ENCODE peak calls at places on chromosomes 11 and 22, in nine cellular contexts. L is CD8-positive, alpha-beta memory T cell; A is lung; D is IMR-90; T is breast epithelium; Z is coronary artery; B is fibroblast of lung; Q is tibial nerve; E is gastrocnemius medialis. F is an unnamed sample.

GRCh38 chr22:46653596-46653995 is 33.4 kb downstream of the GRAMD4 start:
- DNase-seq in L (no peak), A (no peak), D (no peak), T (no peak), Z (no peak), B (no peak), Q (no peak), E (no peak), F (no peak)

GRCh38 chr11:62015615-62016014 is 48.2 kb upstream of the FTH1 start:
- DNase-seq in L (no peak), A (no peak), D (no peak), T (no peak), Z (no peak), B (no peak), Q (no peak), E (no peak), F (no peak)

GRCh38 chr22:35102663-35103062 is 36.7 kb downstream of the ISX start:
- DNase-seq in L (no peak), A (peak; percentile 35), D (peak; percentile 2), T (no peak), Z (no peak), B (peak; percentile 1), Q (no peak), E (no peak), F (peak; percentile 20)

GRCh38 chr11:108916290-108916689 is 251.4 kb downstream of the DDX10 start:
- DNase-seq in L (no peak), A (no peak), D (peak; percentile 59), T (no peak), Z (no peak), B (peak; percentile 65), Q (no peak), E (no peak), F (no peak)

GRCh38 chr22:26648761-26649363 is 8.5 kb upstream of the MIAT start:
- DNase-seq in L (no peak), A (no peak), D (no peak), T (no peak), Z (no peak), B (no peak), Q (no peak), E (no peak), F (no peak)

GRCh38 chr22:48104102-48104738 is 1341.8 kb downstream of the TBC1D22A start:
- DNase-seq in L (no peak), A (no peak), D (no peak), T (no peak), Z (peak; percentile 53), B (no peak), Q (no peak), E (no peak), F (no peak)

GRCh38 chr11:73141309-73142127 is 600 bp downstream of the FCHSD2 start:
- DNase-seq in L (peak; percentile 52), A (peak; percentile 71), D (peak; percentile 69), T (peak; percentile 60), Z (peak; percentile 89), B (peak; percentile 77), Q (peak; percentile 36), E (peak; percentile 60), F (no peak)

GRCh38 chr11:86459002-86459385 is 84.3 kb downstream of the CCDC81 start:
- DNase-seq in L (no peak), A (no peak), D (peak; percentile 60), T (no peak), Z (no peak), B (peak; percentile 65), Q (no peak), E (no peak), F (no peak)

GRCh38 chr11:122202161-122202950 is 86.3 kb upstream of the BLID start:
- DNase-seq in L (no peak), A (no peak), D (peak; percentile 83), T (no peak), Z (no peak), B (peak; percentile 95), Q (no peak), E (no peak), F (no peak)

GRCh38 chr11:123055132-123055924 is 6.6 kb downstream of the HSPA8 start:
- DNase-seq in L (no peak), A (no peak), D (no peak), T (no peak), Z (no peak), B (no peak), Q (no peak), E (no peak), F (no peak)

GRCh38 chr11:104534268-104534667 is 364.0 kb downstream of the CASP12 start:
- DNase-seq in L (no peak), A (no peak), D (peak; percentile 89), T (no peak), Z (no peak), B (peak; percentile 71), Q (no peak), E (no peak), F (no peak)

GRCh38 chr11:46352063-46352841 is 5.0 kb downstream of the DGKZ start:
- DNase-seq in L (peak; percentile 74), A (no peak), D (no peak), T (no peak), Z (no peak), B (no peak), Q (no peak), E (peak; percentile 76), F (no peak)

GRCh38 chr11:368414-369335 is 624 bp upstream of the B4GALNT4 start:
- DNase-seq in L (no peak), A (no peak), D (peak; percentile 18), T (no peak), Z (no peak), B (no peak), Q (peak; percentile 30), E (no peak), F (no peak)

GRCh38 chr11:365831-366230 is 3.5 kb upstream of the B4GALNT4 start:
- DNase-seq in L (no peak), A (no peak), D (no peak), T (peak; percentile 51), Z (no peak), B (no peak), Q (no peak), E (no peak), F (no peak)

GRCh38 chr11:369336-370018 is at the start of gene B4GALNT4:
- DNase-seq in L (no peak), A (no peak), D (peak; percentile 23), T (no peak), Z (no peak), B (peak; percentile 38), Q (no peak), E (no peak), F (no peak)

GRCh38 chr11:370087-370941 is 1.0 kb downstream of the B4GALNT4 start:
- DNase-seq in L (no peak), A (no peak), D (no peak), T (no peak), Z (no peak), B (no peak), Q (no peak), E (no peak), F (no peak)

DNA sequence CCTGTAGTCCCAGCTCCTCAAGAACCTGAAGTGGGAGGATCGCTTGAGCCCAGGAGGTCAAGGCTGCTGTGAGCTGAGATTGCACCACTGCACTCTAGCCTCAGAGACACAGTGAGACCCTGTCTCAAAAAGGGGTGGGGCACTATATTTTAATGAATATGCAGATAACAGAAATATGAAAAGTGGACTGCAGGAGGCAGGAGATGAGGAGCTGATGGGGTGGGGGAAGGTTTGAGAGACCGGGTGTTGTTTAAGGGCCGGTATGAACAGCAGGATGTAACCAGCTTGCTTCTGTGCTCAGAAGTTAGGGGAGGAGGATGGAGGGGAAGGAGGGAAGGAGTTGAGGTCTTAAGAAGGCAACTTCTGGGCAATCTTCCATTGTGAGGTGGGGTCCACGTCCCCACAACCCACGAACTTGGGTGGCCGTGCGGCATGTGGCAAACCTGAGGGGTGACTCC is 1.3 kb upstream of the B4GALNT4 start:
- DNase-seq in L (no peak), A (no peak), D (no peak), T (no peak), Z (no peak), B (no peak), Q (no peak), E (no peak), F (no peak)
- H3K27ac ChIP-seq in L (no peak overlapping the region), A (no peak overlapping the region), D (no peak overlapping the region), T (no peak overlapping the region), Z (no peak overlapping the region), B (no peak overlapping the region), Q (no peak overlapping the region), E (no peak overlapping the region), F (no peak overlapping the region)

GRCh38 chr11:35204614-35205013 is 65.6 kb downstream of the CD44 start:
- DNase-seq in L (no peak), A (no peak), D (no peak), T (no peak), Z (no peak), B (no peak), Q (no peak), E (no peak), F (no peak)
- H3K27ac ChIP-seq in L (no peak overlapping the region), A (no peak overlapping the region), D (no peak overlapping the region), T (peak overlapping the region; percentile 44), Z (no peak overlapping the region), B (no peak overlapping the region), Q (no peak overlapping the region), E (no peak overlapping the region), F (no peak overlapping the region)

DNA sequence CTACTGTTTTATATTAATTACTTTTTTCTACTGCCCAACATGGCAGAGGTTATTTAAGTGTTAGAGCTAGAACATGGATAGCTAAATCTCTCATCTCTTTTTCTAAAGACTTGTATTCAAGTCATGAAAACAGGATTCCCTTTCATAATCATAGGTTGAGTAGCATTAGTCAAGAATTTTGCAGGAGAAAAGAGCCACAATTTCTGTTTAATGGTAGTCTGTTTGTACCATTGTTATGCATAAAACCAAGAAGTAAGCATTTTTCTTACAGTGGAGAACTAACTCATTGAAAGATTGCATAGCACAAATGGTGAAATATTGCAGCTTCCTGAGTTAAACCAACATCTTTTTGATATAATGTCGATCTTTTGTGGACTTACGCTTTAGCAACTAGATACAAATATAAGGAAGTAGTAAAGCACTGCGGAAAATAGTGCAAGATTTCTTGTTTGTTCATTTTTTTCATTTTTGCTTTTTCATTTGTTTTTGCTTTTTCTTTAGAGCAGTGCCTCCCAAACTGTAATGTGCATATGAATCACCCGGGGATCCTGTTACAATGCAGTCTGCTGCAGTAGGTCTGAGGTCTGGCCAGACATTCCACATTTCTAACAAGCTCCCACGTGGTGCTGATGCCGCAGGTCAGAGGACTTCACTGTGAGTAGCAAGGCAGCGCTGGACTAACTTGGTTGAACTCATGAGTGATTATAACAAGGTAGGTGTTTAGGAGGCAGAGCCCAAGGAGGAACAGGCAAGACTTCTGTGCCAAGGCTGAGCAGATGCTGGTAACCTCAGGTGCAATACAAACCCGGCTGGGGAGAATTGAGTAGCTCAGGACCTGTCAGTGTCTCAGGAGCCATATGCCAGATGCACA is 4.6 kb downstream of the ETS1 start:
- DNase-seq in L (no peak), A (no peak), D (peak; percentile 98), T (no peak), Z (no peak), B (peak; percentile 98), Q (no peak), E (peak; percentile 27), F (peak; percentile 73)
- H3K27ac ChIP-seq in L (no peak overlapping the region), A (no peak overlapping the region), D (no peak overlapping the region), T (no peak overlapping the region), Z (peak overlapping the region; percentile 28), B (no peak overlapping the region), Q (no peak overlapping the region), E (no peak overlapping the region), F (no peak overlapping the region)

DNA sequence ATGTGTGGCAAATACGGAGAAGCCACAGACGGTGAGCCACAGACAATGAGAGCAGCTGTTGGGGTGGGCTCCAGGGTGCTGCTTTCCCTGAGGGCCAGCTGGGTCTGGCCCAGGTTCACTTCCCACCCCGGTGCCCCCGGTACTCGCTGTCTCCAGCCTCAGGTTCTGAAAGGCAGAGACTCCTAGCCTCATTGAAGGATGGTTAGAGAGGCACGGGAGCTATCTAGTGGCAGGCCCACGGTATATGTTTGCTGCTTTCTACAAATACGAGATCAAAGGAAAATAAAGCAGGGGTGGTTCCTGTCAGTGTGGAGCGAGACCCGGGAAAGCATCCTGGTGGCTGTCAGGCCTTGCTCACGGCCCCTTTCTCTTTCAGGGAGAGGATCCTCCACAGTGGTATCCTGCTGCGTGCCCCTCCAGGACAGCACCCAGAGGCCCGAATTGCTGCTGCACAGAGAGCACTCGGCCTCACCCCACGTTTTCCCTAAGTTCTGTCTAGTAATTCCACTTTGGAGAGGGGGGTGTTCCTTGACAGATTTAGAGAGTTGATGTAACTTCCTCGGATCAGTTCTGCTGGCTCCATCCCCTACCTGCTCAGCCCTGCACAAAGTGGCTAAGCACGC is 3.0 kb downstream of the TMEM80 start:
- DNase-seq in L (no peak), A (no peak), D (no peak), T (no peak), Z (no peak), B (no peak), Q (no peak), E (no peak), F (no peak)
- H3K27ac ChIP-seq in L (no peak overlapping the region), A (no peak overlapping the region), D (peak overlapping the region; percentile 86), T (peak overlapping the region; percentile 100), Z (no peak overlapping the region), B (no peak overlapping the region), Q (no peak overlapping the region), E (peak overlapping the region; percentile 99), F (peak overlapping the region; percentile 98)

F was measured in epithelial cell of prostate.